ENCODE peak calls at places on chromosomes 13 and 19, in seven cellular contexts. O is non-pigmented ciliary epithelial cell, K is iris pigment epithelial cell, G is NCI-H748 treated with DMSO at 0.1 percent for 48 hours, D is choroid plexus epithelial cell, B is T follicular helper cell, H is caudate nucleus. Q is an unnamed sample.

GRCh38 chr13:72109863-72110262 is 242.9 kb upstream of the DACH1 start:
- DNase-seq in O (no peak), K (peak; percentile 52), G (no peak), D (peak; percentile 10), B (no peak), H (no peak), Q (no peak)

GRCh38 chr13:76609643-76610042 is 276.6 kb downstream of the KCTD12 start:
- DNase-seq in O (no peak), K (peak; percentile 5), G (no peak), D (no peak), B (no peak), H (peak; percentile 38), Q (no peak)

GRCh38 chr19:5222178-5222577 is 118.4 kb downstream of the PTPRS start:
- DNase-seq in O (no peak), K (no peak), G (no peak), D (no peak), B (no peak), H (no peak), Q (no peak)

GRCh38 chr19:2095338-2095938 is 688 bp downstream of the MOB3A start:
- DNase-seq in O (no peak), K (no peak), G (no peak), D (no peak), B (no peak), H (no peak), Q (no peak)

GRCh38 chr19:18282788-18283141 is 1.3 kb upstream of the JUND start:
- DNase-seq in O (no peak), K (no peak), G (no peak), D (no peak), B (no peak), H (no peak), Q (no peak)

GRCh38 chr19:4660181-4660791 is 9.9 kb downstream of the MYDGF start:
- DNase-seq in O (no peak), K (no peak), G (no peak), D (no peak), B (no peak), H (no peak), Q (no peak)

GRCh38 chr13:80605743-80606142 is 264.8 kb upstream of the SPRY2 start:
- DNase-seq in O (no peak), K (no peak), G (no peak), D (no peak), B (no peak), H (no peak), Q (no peak)

GRCh38 chr13:73449258-73449657 is 390.5 kb downstream of the KLF5 start:
- DNase-seq in O (no peak), K (peak; percentile 39), G (no peak), D (no peak), B (no peak), H (no peak), Q (no peak)

GRCh38 chr19:16435238-16435911 is 36.4 kb downstream of the EPS15L1 start:
- DNase-seq in O (peak; percentile 99), K (peak; percentile 100), G (no peak), D (peak; percentile 100), B (no peak), H (peak; percentile 22), Q (peak; percentile 84)

GRCh38 chr13:68473834-68474326 is 1243.7 kb upstream of the PCDH9 start:
- DNase-seq in O (no peak), K (no peak), G (no peak), D (no peak), B (no peak), H (no peak), Q (no peak)

GRCh38 chr13:43157796-43158195 is 134.4 kb downstream of the DNAJC15 start:
- DNase-seq in O (no peak), K (no peak), G (no peak), D (no peak), B (no peak), H (no peak), Q (no peak)

GRCh38 chr19:50794778-50795664 is 4.8 kb downstream of the ACP4 start:
- DNase-seq in O (no peak), K (no peak), G (no peak), D (no peak), B (no peak), H (no peak), Q (no peak)

GRCh38 chr19:30444686-30445232 is 72.6 kb downstream of the ZNF536 start:
- DNase-seq in O (no peak), K (no peak), G (no peak), D (no peak), B (no peak), H (no peak), Q (no peak)

GRCh38 chr19:40960780-40961179 is 30.3 kb upstream of the CYP2B6 start:
- DNase-seq in O (no peak), K (no peak), G (no peak), D (no peak), B (no peak), H (no peak), Q (no peak)

GRCh38 chr19:18233224-18233825 is 7.1 kb upstream of the PDE4C start:
- DNase-seq in O (no peak), K (no peak), G (no peak), D (peak; percentile 44), B (peak; percentile 28), H (no peak), Q (no peak)

GRCh38 chr13:21733475-21734311 is 62.8 kb downstream of the FGF9 start:
- DNase-seq in O (no peak), K (no peak), G (no peak), D (no peak), B (no peak), H (no peak), Q (no peak)

GRCh38 chr19:44799627-44800257 is 9.2 kb upstream of the BCAM start:
- DNase-seq in O (no peak), K (no peak), G (no peak), D (no peak), B (no peak), H (no peak), Q (no peak)

GRCh38 chr19:3867971-3868769 is 668 bp downstream of the ZFR2 start:
- DNase-seq in O (no peak), K (no peak), G (no peak), D (no peak), B (no peak), H (no peak), Q (no peak)

GRCh38 chr13:32962342-32962741 is 53.9 kb upstream of the KL start:
- DNase-seq in O (no peak), K (no peak), G (no peak), D (no peak), B (no peak), H (no peak), Q (no peak)

GRCh38 chr19:36604656-36605100 is 435 bp upstream of the ZNF382 start:
- DNase-seq in O (no peak), K (peak; percentile 30), G (no peak), D (peak; percentile 25), B (peak; percentile 81), H (peak; percentile 82), Q (no peak)

GRCh38 chr19:34364462-34364829 is 550 bp upstream of the GPI start:
- DNase-seq in O (no peak), K (no peak), G (no peak), D (peak; percentile 24), B (no peak), H (no peak), Q (no peak)

GRCh38 chr19:46860846-46861690 is at the start of gene ARHGAP35:
- DNase-seq in O (no peak), K (no peak), G (no peak), D (peak; percentile 85), B (peak; percentile 76), H (no peak), Q (no peak)

GRCh38 chr13:45742985-45743384 is 40.9 kb downstream of the CBY2 start:
- DNase-seq in O (no peak), K (no peak), G (no peak), D (no peak), B (no peak), H (no peak), Q (no peak)

GRCh38 chr19:33558846-33559245 is 37.3 kb upstream of the PEPD start:
- DNase-seq in O (no peak), K (no peak), G (no peak), D (no peak), B (no peak), H (no peak), Q (no peak)

GRCh38 chr13:32210081-32210480 is 105.1 kb downstream of the ZAR1L start:
- DNase-seq in O (no peak), K (no peak), G (no peak), D (no peak), B (no peak), H (no peak), Q (no peak)

GRCh38 chr19:41776700-41777099 is 19.7 kb upstream of the CEACAM3 start:
- DNase-seq in O (no peak), K (no peak), G (no peak), D (no peak), B (no peak), H (no peak), Q (no peak)

GRCh38 chr13:95484052-95484451 is 68.5 kb upstream of the CLDN10 start:
- DNase-seq in O (no peak), K (no peak), G (no peak), D (no peak), B (no peak), H (no peak), Q (no peak)